ENCODE peak calls at places on chromosomes 11 and 22, in eight cellular contexts. I is cardiac muscle cell, M is ovary, S is heart left ventricle, U is H9, D is fibroblast of mammary gland, O is bronchial epithelial cell, C is GM12865. R is an unnamed sample.

GRCh38 chr11:67270256-67271211 is 4.3 kb downstream of the GRK2 start:
- DNase-seq in I (no peak), C (no peak), O (no peak), U (peak; percentile 70), D (no peak), S (peak; percentile 75), M (no peak), R (no peak)

GRCh38 chr22:24950272-24950902 is 2.1 kb upstream of the KIAA1671 start:
- DNase-seq in O (peak; percentile 70), M (no peak), D (peak; percentile 47), I (peak; percentile 28), U (peak; percentile 93), C (peak; percentile 12), S (no peak), R (no peak)

GRCh38 chr11:60887531-60887930 is 18.9 kb downstream of the PRPF19 start:
- DNase-seq in C (peak; percentile 54), M (no peak), I (peak; percentile 55), O (peak; percentile 45), S (no peak), D (peak; percentile 69), U (peak; percentile 58), R (peak; percentile 53)

GRCh38 chr11:3796796-3797328 is 492 bp downstream of the NUP98 start:
- DNase-seq in I (peak; percentile 83), C (no peak), S (no peak), D (peak; percentile 30), M (no peak), O (peak; percentile 28), U (no peak), R (no peak)

GRCh38 chr22:20777420-20778177 is 3.7 kb downstream of the SERPIND1 start:
- DNase-seq in S (no peak), M (no peak), C (no peak), O (peak; percentile 98), U (no peak), D (peak; percentile 94), I (peak; percentile 44), R (peak; percentile 89)

GRCh38 chr11:19967796-19968195 is 192.5 kb downstream of the DBX1 start:
- DNase-seq in U (no peak), D (no peak), I (no peak), S (no peak), O (no peak), C (no peak), M (no peak), R (no peak)

GRCh38 chr22:29621761-29622526 is 18.5 kb downstream of the NF2 start:
- DNase-seq in D (peak; percentile 93), I (no peak), M (no peak), S (no peak), U (no peak), O (peak; percentile 99), C (no peak), R (peak; percentile 98)

GRCh38 chr11:119717839-119718534 is 11.0 kb downstream of the NECTIN1 start:
- DNase-seq in O (no peak), S (no peak), M (no peak), U (no peak), D (no peak), I (peak; percentile 23), C (no peak), R (no peak)

GRCh38 chr22:37894939-37895670 is 11.0 kb upstream of the MICALL1 start:
- DNase-seq in O (peak; percentile 80), C (no peak), M (no peak), U (peak; percentile 75), I (peak; percentile 50), D (no peak), S (no peak), R (no peak)

GRCh38 chr11:5550440-5551095 is 2.2 kb upstream of the OR52H1 start:
- DNase-seq in D (peak; percentile 83), C (peak; percentile 14), I (no peak), S (no peak), O (peak; percentile 92), M (no peak), U (no peak), R (peak; percentile 92)

GRCh38 chr11:103109818-103110388 is 677 bp downstream of the DYNC2H1 start:
- DNase-seq in D (peak; percentile 15), S (no peak), I (no peak), U (no peak), O (no peak), C (no peak), M (no peak), R (no peak)

GRCh38 chr11:85301895-85302678 is 325.1 kb downstream of the DLG2 start:
- DNase-seq in O (no peak), U (no peak), C (no peak), S (no peak), D (no peak), M (no peak), I (no peak), R (no peak)

GRCh38 chr11:134416726-134417125 is 4.7 kb upstream of the B3GAT1 start:
- DNase-seq in M (no peak), O (no peak), I (no peak), S (no peak), D (no peak), C (no peak), U (no peak), R (no peak)

GRCh38 chr22:16917144-16918003 is 90.6 kb downstream of the GAB4 start:
- DNase-seq in C (peak; percentile 78), D (peak; percentile 59), S (peak; percentile 18), M (peak; percentile 41), O (peak; percentile 29), U (peak; percentile 74), I (peak; percentile 32), R (peak; percentile 40)

GRCh38 chr11:124535552-124536232 is 7.8 kb downstream of the OR8B12 start:
- DNase-seq in I (no peak), U (no peak), S (no peak), O (peak; percentile 23), M (no peak), C (no peak), D (peak; percentile 56), R (no peak)

GRCh38 chr11:103546236-103546635 is 437.0 kb downstream of the DYNC2H1 start:
- DNase-seq in I (no peak), D (peak; percentile 47), M (no peak), O (peak; percentile 86), S (no peak), C (no peak), U (no peak), R (peak; percentile 50)

GRCh38 chr11:44950036-44950624 is 553 bp downstream of the TP53I11 start:
- DNase-seq in C (no peak), U (no peak), O (no peak), S (peak; percentile 50), I (peak; percentile 69), M (peak; percentile 42), D (no peak), R (no peak)

GRCh38 chr11:91761406-91762027 is 463.1 kb upstream of the FAT3 start:
- DNase-seq in I (no peak), O (no peak), M (no peak), C (no peak), U (no peak), S (no peak), D (no peak), R (no peak)

GRCh38 chr11:27718853-27719574 is 18.8 kb upstream of the BDNF start:
- DNase-seq in D (no peak), C (no peak), U (peak; percentile 72), I (peak; percentile 87), S (peak; percentile 33), M (no peak), O (no peak), R (peak; percentile 39)

GRCh38 chr11:67054851-67055523 is 1.7 kb upstream of the RHOD start:
- DNase-seq in M (no peak), S (peak; percentile 40), D (peak; percentile 61), O (peak; percentile 99), I (peak; percentile 83), C (no peak), U (no peak), R (peak; percentile 84)

GRCh38 chr11:33452806-33453205 is 195.6 kb downstream of the HIPK3 start:
- DNase-seq in S (no peak), M (no peak), U (no peak), D (peak; percentile 90), C (no peak), I (no peak), O (peak; percentile 84), R (peak; percentile 90)

GRCh38 chr11:126990716-126991480 is 9.7 kb downstream of the KIRREL3 start:
- DNase-seq in M (no peak), U (no peak), O (no peak), C (no peak), I (no peak), D (no peak), S (no peak), R (peak; percentile 47)
- TF ChIP-seq CTCF in M (no peak), U (no peak), O (no peak), C (no peak), I (peak; percentile 1), D (no peak), S (no peak), R (peak; percentile 67)

DNA sequence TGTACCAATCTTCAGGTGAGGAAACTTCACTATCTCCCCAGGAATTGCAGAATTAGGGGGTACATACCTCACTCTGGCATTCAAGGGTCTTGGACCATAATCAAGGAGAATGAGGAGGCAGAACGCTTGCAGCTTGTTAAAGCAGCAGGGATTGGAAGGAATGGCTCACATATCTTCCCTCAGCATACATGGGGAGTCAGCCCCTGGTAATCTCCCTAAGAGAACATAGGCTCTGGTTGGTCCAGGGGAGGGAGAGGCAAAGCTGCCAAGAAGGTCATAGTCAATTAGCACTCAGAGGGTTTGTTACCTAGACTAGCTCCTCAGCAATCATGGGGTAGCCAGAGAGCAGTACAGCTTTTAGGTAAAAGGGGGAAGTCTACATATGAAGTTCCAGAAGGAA is 256.8 kb downstream of the INSC start:
- DNase-seq in O (no peak), S (no peak), C (no peak), U (no peak), D (no peak), I (no peak), M (no peak), R (no peak)
- TF ChIP-seq CTCF in O (no peak), S (no peak), C (no peak), U (no peak), D (no peak), I (no peak), M (no peak), R (no peak)

GRCh38 chr22:45785458-45785857 is 113.8 kb downstream of the ATXN10 start:
- DNase-seq in U (no peak), S (no peak), D (peak; percentile 47), C (no peak), O (peak; percentile 90), M (no peak), I (no peak), R (no peak)
- TF ChIP-seq CTCF in U (no peak), S (no peak), D (no peak), C (no peak), O (no peak), M (no peak), I (no peak), R (no peak)

GRCh38 chr22:45334528-45334927 is 24.8 kb downstream of the FAM118A start:
- DNase-seq in U (no peak), C (no peak), S (no peak), D (no peak), M (no peak), I (no peak), O (peak; percentile 68), R (no peak)

GRCh38 chr22:45334068-45334467 is 24.3 kb downstream of the FAM118A start:
- DNase-seq in S (no peak), I (no peak), D (no peak), U (no peak), O (peak; percentile 91), M (no peak), C (no peak), R (no peak)

GRCh38 chr22:45335854-45336492 is 26.2 kb downstream of the FAM118A start:
- DNase-seq in S (no peak), I (no peak), D (no peak), O (no peak), U (no peak), M (no peak), C (no peak), R (no peak)

GRCh38 chr22:45336971-45337431 is 27.3 kb downstream of the FAM118A start:
- DNase-seq in U (no peak), S (peak; percentile 85), C (no peak), O (peak; percentile 8), D (no peak), I (no peak), M (peak; percentile 78), R (no peak)

GRCh38 chr22:45335021-45335818 is 25.5 kb downstream of the FAM118A start:
- DNase-seq in C (no peak), I (peak; percentile 44), U (peak; percentile 74), S (peak; percentile 81), M (no peak), O (no peak), D (no peak), R (no peak)
- TF ChIP-seq CTCF in C (no peak), I (no peak), U (peak; percentile 56), S (no peak), M (no peak), O (no peak), D (no peak), R (no peak)